ENCODE peak calls at places on chromosome 10, in nine cellular contexts. K, V, G, Z, E, M, O, Y and F are unnamed samples.

GRCh38 chr10:102220612-102221011 is 5.5 kb upstream of the ELOVL3 start:
- DNase-seq in E (no peak), V (no peak), Z (no peak), O (no peak), G (no peak), Y (no peak), M (no peak), K (no peak), F (no peak)

GRCh38 chr10:127298396-127298795 is 102.0 kb upstream of the INSYN2A start:
- DNase-seq in G (no peak), Y (no peak), O (no peak), Z (no peak), E (peak; percentile 52), V (no peak), K (no peak), M (no peak), F (no peak)

GRCh38 chr10:102759497-102760210 is 15.9 kb downstream of the WBP1L start:
- DNase-seq in Y (no peak), G (no peak), V (no peak), E (no peak), M (no peak), K (no peak), O (no peak), Z (no peak), F (no peak)

GRCh38 chr10:116561026-116561425 is 15.3 kb downstream of the PNLIP start:
- DNase-seq in Z (no peak), K (no peak), V (no peak), Y (no peak), M (no peak), E (no peak), G (no peak), O (no peak), F (no peak)

GRCh38 chr10:66586897-66587679 is 338.7 kb upstream of the LRRTM3 start:
- DNase-seq in O (no peak), M (no peak), V (no peak), G (no peak), E (no peak), K (no peak), Z (no peak), Y (no peak), F (no peak)

GRCh38 chr10:117631276-117632151 is 89.0 kb downstream of the EMX2 start:
- DNase-seq in V (peak; percentile 73), O (peak; percentile 49), M (no peak), G (peak; percentile 64), K (no peak), E (no peak), Z (no peak), Y (no peak), F (no peak)

GRCh38 chr10:64528294-64529002 is 1007.2 kb downstream of the REEP3 start:
- DNase-seq in K (no peak), M (no peak), G (no peak), Z (no peak), V (no peak), O (no peak), Y (no peak), E (no peak), F (no peak)

GRCh38 chr10:83930-84530 is 34.9 kb upstream of the TUBB8 start:
- DNase-seq in V (no peak), E (no peak), Y (no peak), K (no peak), G (no peak), M (no peak), Z (no peak), O (no peak), F (no peak)

GRCh38 chr10:4515711-4516110 is 310.3 kb upstream of the AKR1E2 start:
- DNase-seq in G (no peak), Y (no peak), M (no peak), O (no peak), E (no peak), K (no peak), Z (no peak), V (no peak), F (no peak)